ENCODE peak calls at places on chromosomes 11 and 22, in four cellular contexts. One of them, this sample, is unnamed.

GRCh38 chr11:46659908-46660307 is 40.5 kb downstream of the ARHGAP1 start:
- DNase-seq in heart right ventricle: no peak
- DNase-seq in GM20000: no peak
- DNase-seq in cardiac fibroblast: peak; percentile 77
- DNase-seq in this sample: no peak

GRCh38 chr11:126695293-126695692 is 305.3 kb downstream of the KIRREL3 start:
- DNase-seq in GM20000: no peak
- DNase-seq in cardiac fibroblast: no peak
- DNase-seq in heart right ventricle: no peak
- DNase-seq in this sample: no peak

GRCh38 chr22:24054356-24054755 is 43.3 kb downstream of the CABIN1 start:
- DNase-seq in heart right ventricle: no peak
- DNase-seq in cardiac fibroblast: peak; percentile 14
- DNase-seq in GM20000: no peak
- DNase-seq in this sample: no peak

GRCh38 chr11:20658135-20658534 is 11.3 kb upstream of the NELL1 start:
- DNase-seq in GM20000: no peak
- DNase-seq in cardiac fibroblast: no peak
- DNase-seq in heart right ventricle: no peak
- DNase-seq in this sample: no peak

GRCh38 chr11:128848815-128849455 is 18.2 kb downstream of the KCNJ1 start:
- DNase-seq in heart right ventricle: peak; percentile 62
- DNase-seq in GM20000: peak; percentile 74
- DNase-seq in cardiac fibroblast: peak; percentile 50
- DNase-seq in this sample: peak; percentile 69

GRCh38 chr11:78290293-78291176 is 101.8 kb downstream of the USP35 start:
- DNase-seq in GM20000: no peak
- DNase-seq in heart right ventricle: no peak
- DNase-seq in cardiac fibroblast: peak; percentile 94
- DNase-seq in this sample: no peak

GRCh38 chr22:19704355-19705015 is 9.8 kb upstream of the SEPTIN5 start:
- DNase-seq in cardiac fibroblast: no peak
- DNase-seq in GM20000: no peak
- DNase-seq in heart right ventricle: no peak
- DNase-seq in this sample: no peak

GRCh38 chr22:44819966-44820631 is 67.7 kb downstream of the ARHGAP8 start:
- DNase-seq in heart right ventricle: no peak
- DNase-seq in cardiac fibroblast: no peak
- DNase-seq in GM20000: no peak
- DNase-seq in this sample: no peak

GRCh38 chr11:91231226-91231625 is 993.4 kb upstream of the FAT3 start:
- DNase-seq in GM20000: no peak
- DNase-seq in heart right ventricle: peak; percentile 18
- DNase-seq in cardiac fibroblast: no peak
- DNase-seq in this sample: no peak

GRCh38 chr11:74139151-74139918 is 31.5 kb downstream of the C2CD3 start:
- DNase-seq in heart right ventricle: no peak
- DNase-seq in cardiac fibroblast: peak; percentile 8
- DNase-seq in GM20000: no peak
- DNase-seq in this sample: no peak

GRCh38 chr11:73135346-73136284 is 6.5 kb downstream of the FCHSD2 start:
- DNase-seq in cardiac fibroblast: no peak
- DNase-seq in heart right ventricle: no peak
- DNase-seq in GM20000: no peak
- DNase-seq in this sample: no peak

GRCh38 chr11:103924166-103925013 is 112.0 kb upstream of the DDI1 start:
- DNase-seq in heart right ventricle: no peak
- DNase-seq in GM20000: no peak
- DNase-seq in cardiac fibroblast: peak; percentile 32
- DNase-seq in this sample: no peak

GRCh38 chr11:134223836-134224709 is at the start of the genes NCAPD3 and VPS26B:
- DNase-seq in cardiac fibroblast: peak; percentile 97
- DNase-seq in heart right ventricle: peak; percentile 97
- DNase-seq in GM20000: peak; percentile 98
- DNase-seq in this sample: peak; percentile 94
- TF ChIP-seq CTCF in cardiac fibroblast: no peak
- TF ChIP-seq CTCF in heart right ventricle: no peak
- TF ChIP-seq CTCF in GM20000: no peak
- TF ChIP-seq CTCF in this sample: no peak

GRCh38 chr22:40043086-40043485 is 48.3 kb downstream of the FAM83F start:
- DNase-seq in heart right ventricle: peak; percentile 25
- DNase-seq in cardiac fibroblast: peak; percentile 14
- DNase-seq in GM20000: no peak
- DNase-seq in this sample: no peak
- TF ChIP-seq CTCF in heart right ventricle: no peak
- TF ChIP-seq CTCF in cardiac fibroblast: no peak
- TF ChIP-seq CTCF in GM20000: no peak
- TF ChIP-seq CTCF in this sample: no peak

DNA sequence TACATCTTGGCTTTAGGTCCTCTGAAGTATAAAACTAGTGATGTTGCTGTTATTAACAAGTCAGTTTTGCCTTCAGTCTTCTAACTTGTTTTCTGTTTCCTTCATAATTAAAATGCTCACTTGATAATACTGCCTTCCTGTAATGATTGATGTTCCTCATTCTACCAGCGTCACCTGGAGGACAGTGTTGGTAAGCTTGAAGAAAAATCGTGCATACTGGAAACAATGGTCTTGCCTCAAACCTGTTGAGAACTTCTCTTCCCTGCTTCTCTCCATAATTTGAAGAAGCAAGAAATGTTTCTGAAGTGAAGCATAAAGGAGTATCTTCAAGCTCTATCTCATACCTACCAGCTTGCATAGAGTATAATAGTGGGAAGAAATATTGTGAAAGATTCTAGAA is 3.0 kb downstream of the YWHAH start:
- DNase-seq in GM20000: peak; percentile 63
- DNase-seq in cardiac fibroblast: peak; percentile 47
- DNase-seq in heart right ventricle: peak; percentile 15
- DNase-seq in this sample: no peak
- TF ChIP-seq CTCF in GM20000: peak; percentile 72
- TF ChIP-seq CTCF in cardiac fibroblast: peak; percentile 53
- TF ChIP-seq CTCF in heart right ventricle: peak; percentile 16
- TF ChIP-seq CTCF in this sample: peak; percentile 66

DNA sequence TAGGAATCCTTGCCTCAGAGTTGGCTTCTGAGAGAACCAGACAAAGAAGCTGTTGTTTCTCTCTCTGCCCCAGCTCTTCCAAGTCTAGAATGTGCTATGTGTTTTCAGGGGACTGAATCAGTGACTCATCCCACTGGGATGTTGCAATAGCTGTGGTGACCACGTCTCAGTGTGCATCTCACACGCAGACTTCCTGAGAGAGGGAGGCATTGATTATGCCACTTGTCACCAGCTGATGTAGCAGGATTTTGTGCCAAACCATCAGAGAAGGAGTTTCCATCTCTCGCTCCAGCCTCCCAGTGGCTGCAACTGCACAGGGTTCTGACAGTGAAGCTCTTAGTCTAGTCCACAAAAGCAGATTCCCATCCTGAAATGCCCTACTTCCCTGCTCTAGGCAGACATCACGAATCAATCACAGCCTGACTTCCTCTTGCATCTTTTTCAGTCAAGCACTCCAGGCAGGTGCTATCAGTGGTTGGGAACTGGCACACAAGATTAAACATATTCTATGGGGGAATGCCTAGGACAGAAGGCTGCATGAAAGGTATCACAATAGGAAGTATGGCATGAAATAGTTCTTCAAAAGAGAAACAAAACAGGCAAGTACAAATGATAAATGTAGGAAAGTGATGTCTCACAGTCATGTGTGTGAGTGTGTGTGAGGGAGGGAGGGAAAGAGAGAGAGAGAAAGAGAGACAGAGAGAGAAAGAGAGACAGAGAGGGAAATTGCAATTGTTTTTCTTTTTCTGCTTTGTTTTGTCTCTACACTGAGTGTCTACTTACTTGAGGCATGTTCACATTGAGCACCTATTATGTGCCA is 456.0 kb downstream of the MIAT start:
- DNase-seq in cardiac fibroblast: peak; percentile 94
- DNase-seq in GM20000: no peak
- DNase-seq in heart right ventricle: peak; percentile 50
- DNase-seq in this sample: no peak
- TF ChIP-seq CTCF in cardiac fibroblast: peak; percentile 7
- TF ChIP-seq CTCF in GM20000: no peak
- TF ChIP-seq CTCF in heart right ventricle: no peak
- TF ChIP-seq CTCF in this sample: no peak

DNA sequence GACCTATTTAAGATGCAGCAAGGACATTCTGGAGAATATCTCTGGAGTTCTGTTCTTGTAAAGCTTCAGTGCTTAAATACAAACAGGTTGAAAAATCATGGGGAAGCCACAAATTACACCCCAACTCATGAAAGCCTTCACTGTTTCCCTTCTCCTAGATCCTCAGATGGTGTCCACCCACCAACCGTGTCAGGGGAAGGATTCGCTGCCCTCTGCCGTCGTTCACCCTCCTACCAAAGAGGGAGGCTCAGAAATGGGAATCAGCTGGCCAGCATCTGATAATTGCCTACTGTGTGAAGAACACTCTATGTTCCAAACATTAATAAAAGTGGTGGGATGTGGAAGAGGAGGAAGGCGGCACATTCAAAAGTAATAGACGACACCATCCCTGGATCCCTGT is 7.4 kb upstream of the HEPACAM start:
- DNase-seq in GM20000: no peak
- DNase-seq in heart right ventricle: no peak
- DNase-seq in cardiac fibroblast: no peak
- DNase-seq in this sample: no peak
- TF ChIP-seq CTCF in GM20000: no peak
- TF ChIP-seq CTCF in heart right ventricle: no peak
- TF ChIP-seq CTCF in cardiac fibroblast: peak; percentile 11
- TF ChIP-seq CTCF in this sample: no peak

GRCh38 chr11:130431337-130431773 is 2.9 kb upstream of the ADAMTS8 start:
- DNase-seq in heart right ventricle: peak; percentile 72
- DNase-seq in cardiac fibroblast: peak; percentile 74
- DNase-seq in GM20000: peak; percentile 85
- DNase-seq in this sample: peak; percentile 48
- TF ChIP-seq CTCF in heart right ventricle: peak; percentile 65
- TF ChIP-seq CTCF in cardiac fibroblast: peak; percentile 76
- TF ChIP-seq CTCF in GM20000: peak; percentile 69
- TF ChIP-seq CTCF in this sample: peak; percentile 48

GRCh38 chr11:59180907-59181306 is 9.0 kb downstream of the DTX4 start:
- DNase-seq in cardiac fibroblast: no peak
- DNase-seq in heart right ventricle: no peak
- DNase-seq in GM20000: no peak
- DNase-seq in this sample: no peak

GRCh38 chr11:59184876-59185275 is 12.9 kb downstream of the DTX4 start:
- DNase-seq in heart right ventricle: no peak
- DNase-seq in cardiac fibroblast: no peak
- DNase-seq in GM20000: no peak
- DNase-seq in this sample: no peak

GRCh38 chr11:59181746-59182456 is 10.0 kb downstream of the DTX4 start:
- DNase-seq in cardiac fibroblast: no peak
- DNase-seq in heart right ventricle: no peak
- DNase-seq in GM20000: no peak
- DNase-seq in this sample: no peak

GRCh38 chr11:59183768-59184167 is 11.8 kb downstream of the DTX4 start:
- DNase-seq in cardiac fibroblast: no peak
- DNase-seq in heart right ventricle: no peak
- DNase-seq in GM20000: no peak
- DNase-seq in this sample: no peak

GRCh38 chr11:59182457-59183151 is 10.7 kb downstream of the DTX4 start:
- DNase-seq in cardiac fibroblast: no peak
- DNase-seq in GM20000: no peak
- DNase-seq in heart right ventricle: no peak
- DNase-seq in this sample: no peak
- TF ChIP-seq CTCF in cardiac fibroblast: peak; percentile 13
- TF ChIP-seq CTCF in GM20000: no peak
- TF ChIP-seq CTCF in heart right ventricle: no peak
- TF ChIP-seq CTCF in this sample: no peak

DNA sequence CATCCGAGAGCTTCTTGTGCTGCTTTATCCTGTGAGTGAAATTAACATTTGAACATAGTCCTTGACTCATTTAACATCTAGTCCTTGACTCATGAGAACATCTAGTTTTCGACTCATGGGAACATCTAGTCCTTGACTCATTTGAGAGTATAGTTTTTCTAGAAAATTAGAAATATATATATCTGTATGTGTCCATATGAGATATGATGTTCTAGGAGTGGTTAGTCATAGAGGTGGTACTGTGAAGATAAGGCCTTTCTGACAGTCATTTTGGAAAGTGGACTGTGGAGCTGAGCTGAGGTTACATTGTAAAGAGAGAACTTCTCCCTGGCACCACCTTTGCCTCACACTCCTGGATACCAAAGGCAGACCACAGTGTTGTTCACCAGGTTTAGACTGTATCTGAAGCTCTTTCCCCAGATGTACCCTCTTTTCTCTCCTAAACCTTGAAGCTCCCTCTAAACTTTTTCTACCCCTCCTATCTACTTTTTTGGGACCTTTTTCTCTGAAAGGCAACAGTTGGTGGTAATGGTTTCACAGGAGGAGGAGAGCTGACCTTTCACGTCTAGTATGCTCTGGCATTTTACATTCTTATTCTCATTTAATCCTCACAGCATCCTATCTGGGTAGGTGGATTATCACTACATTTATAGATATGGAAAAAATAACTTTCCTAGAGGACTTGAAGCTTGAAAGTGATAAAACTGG is 67.2 kb downstream of the PPP2R1B start:
- DNase-seq in GM20000: no peak
- DNase-seq in heart right ventricle: no peak
- DNase-seq in cardiac fibroblast: peak; percentile 81
- DNase-seq in this sample: no peak
- TF ChIP-seq CTCF in GM20000: no peak
- TF ChIP-seq CTCF in heart right ventricle: no peak
- TF ChIP-seq CTCF in cardiac fibroblast: no peak
- TF ChIP-seq CTCF in this sample: no peak

GRCh38 chr22:21951062-21951461 is 1.6 kb downstream of the PPM1F start:
- DNase-seq in heart right ventricle: no peak
- DNase-seq in GM20000: no peak
- DNase-seq in cardiac fibroblast: no peak
- DNase-seq in this sample: no peak
- TF ChIP-seq CTCF in heart right ventricle: no peak
- TF ChIP-seq CTCF in GM20000: no peak
- TF ChIP-seq CTCF in cardiac fibroblast: no peak
- TF ChIP-seq CTCF in this sample: no peak

DNA sequence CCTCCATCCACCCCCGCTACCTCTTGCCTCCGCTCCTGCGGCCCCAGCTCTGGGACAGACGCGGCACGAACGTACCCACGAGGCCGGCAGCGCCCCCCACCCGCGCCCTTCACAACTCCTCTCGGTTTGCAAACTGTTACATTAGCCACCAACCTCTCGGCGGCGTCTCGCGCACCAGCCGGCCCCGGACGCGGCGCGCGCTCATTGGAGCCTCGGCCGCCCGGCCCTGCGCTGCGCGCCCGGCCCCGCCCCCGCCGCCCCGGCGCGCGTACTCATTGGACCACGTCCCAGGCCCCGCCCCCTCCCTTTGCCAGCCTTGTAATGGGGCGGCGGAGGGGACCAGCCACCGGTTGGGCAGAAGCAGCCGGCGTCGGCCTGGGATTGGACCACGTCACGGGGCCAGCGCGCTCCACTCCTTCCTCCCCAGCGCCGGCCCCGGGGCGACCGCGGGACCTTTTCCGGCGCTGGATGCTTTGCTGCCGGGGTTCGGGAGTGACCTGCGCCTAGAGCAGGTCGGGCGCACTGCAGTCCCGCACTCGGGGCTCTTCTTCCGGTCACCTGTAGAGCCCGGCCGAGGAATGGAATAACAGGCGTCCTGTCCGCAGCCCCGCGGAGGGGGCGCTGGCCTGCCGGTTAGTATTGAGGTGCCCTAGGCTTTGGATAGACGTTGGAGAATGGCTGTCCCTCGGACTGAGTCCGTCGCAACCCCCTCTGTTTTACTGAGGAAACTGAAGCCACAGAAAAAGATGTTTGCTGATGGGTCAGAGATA is at the start of gene HYOU1:
- DNase-seq in heart right ventricle: peak; percentile 98
- DNase-seq in cardiac fibroblast: peak; percentile 96
- DNase-seq in GM20000: peak; percentile 100
- DNase-seq in this sample: peak; percentile 98
- TF ChIP-seq CTCF in heart right ventricle: no peak
- TF ChIP-seq CTCF in cardiac fibroblast: peak; percentile 29
- TF ChIP-seq CTCF in GM20000: no peak
- TF ChIP-seq CTCF in this sample: no peak